ENCODE peak calls at places on chromosomes 2 and 18, in six cellular contexts. One of them, this sample, is unnamed.

GRCh38 chr2:191869781-191870180 is 22.9 kb upstream of the CAVIN2 start:
- DNase-seq in H7: no peak
- DNase-seq in activated CD8-positive, alpha-beta memory T cell treated with anti-CD3 and anti-CD28 coated beads for 24 hours: no peak
- DNase-seq in activated naive CD8-positive, alpha-beta T cell treated with anti-CD3 and anti-CD28 coated beads, Interleukin-2, amount 50 U/mL, for 24 hours: no peak
- DNase-seq in iris pigment epithelial cell: no peak
- DNase-seq in activated CD4-positive, alpha-beta memory T cell treated with anti-CD3 and anti-CD28 coated beads, Interleukin-2, amount 10 ng/mL, durations not matched to agents 7 days and 5 days: no peak
- DNase-seq in this sample: no peak

GRCh38 chr18:21557607-21558253 is 42.8 kb downstream of the ESCO1 start:
- DNase-seq in H7: no peak
- DNase-seq in activated CD8-positive, alpha-beta memory T cell treated with anti-CD3 and anti-CD28 coated beads for 24 hours: no peak
- DNase-seq in activated naive CD8-positive, alpha-beta T cell treated with anti-CD3 and anti-CD28 coated beads, Interleukin-2, amount 50 U/mL, for 24 hours: no peak
- DNase-seq in iris pigment epithelial cell: no peak
- DNase-seq in activated CD4-positive, alpha-beta memory T cell treated with anti-CD3 and anti-CD28 coated beads, Interleukin-2, amount 10 ng/mL, durations not matched to agents 7 days and 5 days: no peak
- DNase-seq in this sample: no peak

GRCh38 chr2:100875516-100876230 is 55.7 kb downstream of the NPAS2 start:
- DNase-seq in H7: no peak
- DNase-seq in activated CD8-positive, alpha-beta memory T cell treated with anti-CD3 and anti-CD28 coated beads for 24 hours: no peak
- DNase-seq in activated naive CD8-positive, alpha-beta T cell treated with anti-CD3 and anti-CD28 coated beads, Interleukin-2, amount 50 U/mL, for 24 hours: no peak
- DNase-seq in iris pigment epithelial cell: peak
- DNase-seq in activated CD4-positive, alpha-beta memory T cell treated with anti-CD3 and anti-CD28 coated beads, Interleukin-2, amount 10 ng/mL, durations not matched to agents 7 days and 5 days: no peak
- DNase-seq in this sample: no peak

GRCh38 chr2:160224060-160224459 is 24.0 kb upstream of the ITGB6 start:
- DNase-seq in H7: no peak
- DNase-seq in activated CD8-positive, alpha-beta memory T cell treated with anti-CD3 and anti-CD28 coated beads for 24 hours: no peak
- DNase-seq in activated naive CD8-positive, alpha-beta T cell treated with anti-CD3 and anti-CD28 coated beads, Interleukin-2, amount 50 U/mL, for 24 hours: peak
- DNase-seq in iris pigment epithelial cell: peak
- DNase-seq in activated CD4-positive, alpha-beta memory T cell treated with anti-CD3 and anti-CD28 coated beads, Interleukin-2, amount 10 ng/mL, durations not matched to agents 7 days and 5 days: peak
- DNase-seq in this sample: no peak

GRCh38 chr18:37701967-37702366 is 136.4 kb upstream of the CELF4 start:
- DNase-seq in H7: no peak
- DNase-seq in activated CD8-positive, alpha-beta memory T cell treated with anti-CD3 and anti-CD28 coated beads for 24 hours: no peak
- DNase-seq in activated naive CD8-positive, alpha-beta T cell treated with anti-CD3 and anti-CD28 coated beads, Interleukin-2, amount 50 U/mL, for 24 hours: no peak
- DNase-seq in iris pigment epithelial cell: no peak
- DNase-seq in activated CD4-positive, alpha-beta memory T cell treated with anti-CD3 and anti-CD28 coated beads, Interleukin-2, amount 10 ng/mL, durations not matched to agents 7 days and 5 days: no peak
- DNase-seq in this sample: no peak

GRCh38 chr2:186882511-186883071 is 33.6 kb upstream of the ZSWIM2 start:
- DNase-seq in H7: no peak
- DNase-seq in activated CD8-positive, alpha-beta memory T cell treated with anti-CD3 and anti-CD28 coated beads for 24 hours: no peak
- DNase-seq in activated naive CD8-positive, alpha-beta T cell treated with anti-CD3 and anti-CD28 coated beads, Interleukin-2, amount 50 U/mL, for 24 hours: no peak
- DNase-seq in iris pigment epithelial cell: no peak
- DNase-seq in activated CD4-positive, alpha-beta memory T cell treated with anti-CD3 and anti-CD28 coated beads, Interleukin-2, amount 10 ng/mL, durations not matched to agents 7 days and 5 days: no peak
- DNase-seq in this sample: no peak

GRCh38 chr2:102677219-102678215 is 58.2 kb downstream of the SLC9A2 start:
- DNase-seq in H7: no peak
- DNase-seq in activated CD8-positive, alpha-beta memory T cell treated with anti-CD3 and anti-CD28 coated beads for 24 hours: no peak
- DNase-seq in activated naive CD8-positive, alpha-beta T cell treated with anti-CD3 and anti-CD28 coated beads, Interleukin-2, amount 50 U/mL, for 24 hours: no peak
- DNase-seq in iris pigment epithelial cell: no peak
- DNase-seq in activated CD4-positive, alpha-beta memory T cell treated with anti-CD3 and anti-CD28 coated beads, Interleukin-2, amount 10 ng/mL, durations not matched to agents 7 days and 5 days: no peak
- DNase-seq in this sample: no peak

GRCh38 chr2:45816273-45816672 is 164.8 kb downstream of the PRKCE start:
- DNase-seq in H7: no peak
- DNase-seq in activated CD8-positive, alpha-beta memory T cell treated with anti-CD3 and anti-CD28 coated beads for 24 hours: no peak
- DNase-seq in activated naive CD8-positive, alpha-beta T cell treated with anti-CD3 and anti-CD28 coated beads, Interleukin-2, amount 50 U/mL, for 24 hours: no peak
- DNase-seq in iris pigment epithelial cell: peak
- DNase-seq in activated CD4-positive, alpha-beta memory T cell treated with anti-CD3 and anti-CD28 coated beads, Interleukin-2, amount 10 ng/mL, durations not matched to agents 7 days and 5 days: no peak
- DNase-seq in this sample: no peak

GRCh38 chr2:173355132-173355865 is 627 bp downstream of the CDCA7 start:
- DNase-seq in H7: peak
- DNase-seq in activated CD8-positive, alpha-beta memory T cell treated with anti-CD3 and anti-CD28 coated beads for 24 hours: peak
- DNase-seq in activated naive CD8-positive, alpha-beta T cell treated with anti-CD3 and anti-CD28 coated beads, Interleukin-2, amount 50 U/mL, for 24 hours: peak
- DNase-seq in iris pigment epithelial cell: peak
- DNase-seq in activated CD4-positive, alpha-beta memory T cell treated with anti-CD3 and anti-CD28 coated beads, Interleukin-2, amount 10 ng/mL, durations not matched to agents 7 days and 5 days: peak
- DNase-seq in this sample: peak

GRCh38 chr2:200302940-200303727 is 3.4 kb upstream of the SPATS2L start:
- DNase-seq in H7: no peak
- DNase-seq in activated CD8-positive, alpha-beta memory T cell treated with anti-CD3 and anti-CD28 coated beads for 24 hours: no peak
- DNase-seq in activated naive CD8-positive, alpha-beta T cell treated with anti-CD3 and anti-CD28 coated beads, Interleukin-2, amount 50 U/mL, for 24 hours: no peak
- DNase-seq in iris pigment epithelial cell: peak
- DNase-seq in activated CD4-positive, alpha-beta memory T cell treated with anti-CD3 and anti-CD28 coated beads, Interleukin-2, amount 10 ng/mL, durations not matched to agents 7 days and 5 days: peak
- DNase-seq in this sample: no peak

GRCh38 chr18:42654561-42654960 is 460.9 kb downstream of the RIT2 start:
- DNase-seq in H7: no peak
- DNase-seq in activated CD8-positive, alpha-beta memory T cell treated with anti-CD3 and anti-CD28 coated beads for 24 hours: no peak
- DNase-seq in activated naive CD8-positive, alpha-beta T cell treated with anti-CD3 and anti-CD28 coated beads, Interleukin-2, amount 50 U/mL, for 24 hours: no peak
- DNase-seq in iris pigment epithelial cell: no peak
- DNase-seq in activated CD4-positive, alpha-beta memory T cell treated with anti-CD3 and anti-CD28 coated beads, Interleukin-2, amount 10 ng/mL, durations not matched to agents 7 days and 5 days: no peak
- DNase-seq in this sample: no peak

This sample was measured in germinal center.